ENCODE peak calls at places on chromosomes 13 and 19, in ten cellular contexts. One of them, this sample, is unnamed. For H3K4me1, the result is how much of the 10 kb centered on the place peaks cover.

GRCh38 chr19:17107546-17108452 is 32.2 kb downstream of the MYO9B start:
- DNase-seq in stomach: peak
- DNase-seq in fibroblast of lung: peak
- DNase-seq in psoas muscle: peak
- DNase-seq in breast epithelium: peak
- DNase-seq in pancreas: peak
- DNase-seq in K562: no peak
- DNase-seq in foreskin keratinocyte: peak
- DNase-seq in IMR-90: peak
- DNase-seq in body of pancreas: peak
- DNase-seq in this sample: peak

GRCh38 chr13:23288564-23288963 is 107.8 kb downstream of the SGCG start:
- DNase-seq in stomach: no peak
- DNase-seq in fibroblast of lung: no peak
- DNase-seq in psoas muscle: no peak
- DNase-seq in breast epithelium: no peak
- DNase-seq in pancreas: no peak
- DNase-seq in K562: no peak
- DNase-seq in foreskin keratinocyte: no peak
- DNase-seq in IMR-90: no peak
- DNase-seq in body of pancreas: no peak
- DNase-seq in this sample: no peak

GRCh38 chr13:27493981-27494380 is 43.6 kb upstream of the MTIF3 start:
- DNase-seq in stomach: no peak
- DNase-seq in fibroblast of lung: no peak
- DNase-seq in psoas muscle: no peak
- DNase-seq in breast epithelium: no peak
- DNase-seq in pancreas: no peak
- DNase-seq in K562: no peak
- DNase-seq in foreskin keratinocyte: no peak
- DNase-seq in IMR-90: no peak
- DNase-seq in body of pancreas: no peak
- DNase-seq in this sample: no peak

GRCh38 chr13:106573855-106574254 is 5.9 kb upstream of the ARGLU1 start:
- DNase-seq in stomach: peak
- DNase-seq in fibroblast of lung: peak
- DNase-seq in psoas muscle: peak
- DNase-seq in breast epithelium: no peak
- DNase-seq in pancreas: no peak
- DNase-seq in K562: no peak
- DNase-seq in foreskin keratinocyte: peak
- DNase-seq in IMR-90: peak
- DNase-seq in body of pancreas: no peak
- DNase-seq in this sample: no peak

GRCh38 chr19:51448011-51448744 is 10.1 kb downstream of the SIGLEC8 start:
- DNase-seq in stomach: no peak
- DNase-seq in fibroblast of lung: no peak
- DNase-seq in psoas muscle: no peak
- DNase-seq in breast epithelium: no peak
- DNase-seq in pancreas: no peak
- DNase-seq in K562: no peak
- DNase-seq in foreskin keratinocyte: no peak
- DNase-seq in IMR-90: no peak
- DNase-seq in body of pancreas: no peak
- DNase-seq in this sample: no peak

GRCh38 chr13:107117327-107118012 is 549.5 kb upstream of the ARGLU1 start:
- DNase-seq in stomach: no peak
- DNase-seq in fibroblast of lung: no peak
- DNase-seq in psoas muscle: no peak
- DNase-seq in breast epithelium: no peak
- DNase-seq in pancreas: no peak
- DNase-seq in K562: no peak
- DNase-seq in foreskin keratinocyte: no peak
- DNase-seq in IMR-90: peak
- DNase-seq in body of pancreas: no peak
- DNase-seq in this sample: no peak

GRCh38 chr19:47339196-47339880 is 7.4 kb downstream of the C5AR2 start:
- DNase-seq in stomach: no peak
- DNase-seq in fibroblast of lung: no peak
- DNase-seq in psoas muscle: no peak
- DNase-seq in breast epithelium: no peak
- DNase-seq in pancreas: no peak
- DNase-seq in K562: no peak
- DNase-seq in foreskin keratinocyte: no peak
- DNase-seq in IMR-90: no peak
- DNase-seq in body of pancreas: no peak
- DNase-seq in this sample: no peak

GRCh38 chr19:23440207-23440606 is 44.9 kb upstream of the ZNF91 start:
- DNase-seq in stomach: no peak
- DNase-seq in fibroblast of lung: no peak
- DNase-seq in psoas muscle: no peak
- DNase-seq in breast epithelium: no peak
- DNase-seq in pancreas: no peak
- DNase-seq in K562: peak
- DNase-seq in foreskin keratinocyte: no peak
- DNase-seq in IMR-90: no peak
- DNase-seq in body of pancreas: no peak
- DNase-seq in this sample: no peak

GRCh38 chr19:17406039-17406886 is 833 bp upstream of the BST2 start:
- DNase-seq in stomach: no peak
- DNase-seq in fibroblast of lung: no peak
- DNase-seq in psoas muscle: no peak
- DNase-seq in breast epithelium: no peak
- DNase-seq in pancreas: no peak
- DNase-seq in K562: peak
- DNase-seq in foreskin keratinocyte: no peak
- DNase-seq in IMR-90: no peak
- DNase-seq in body of pancreas: no peak
- DNase-seq in this sample: no peak

GRCh38 chr13:51747438-51748434 is 56.2 kb downstream of the DHRS12 start:
- DNase-seq in stomach: no peak
- DNase-seq in fibroblast of lung: no peak
- DNase-seq in psoas muscle: no peak
- DNase-seq in breast epithelium: no peak
- DNase-seq in pancreas: no peak
- DNase-seq in K562: peak
- DNase-seq in foreskin keratinocyte: no peak
- DNase-seq in IMR-90: no peak
- DNase-seq in body of pancreas: no peak
- DNase-seq in this sample: no peak

DNA sequence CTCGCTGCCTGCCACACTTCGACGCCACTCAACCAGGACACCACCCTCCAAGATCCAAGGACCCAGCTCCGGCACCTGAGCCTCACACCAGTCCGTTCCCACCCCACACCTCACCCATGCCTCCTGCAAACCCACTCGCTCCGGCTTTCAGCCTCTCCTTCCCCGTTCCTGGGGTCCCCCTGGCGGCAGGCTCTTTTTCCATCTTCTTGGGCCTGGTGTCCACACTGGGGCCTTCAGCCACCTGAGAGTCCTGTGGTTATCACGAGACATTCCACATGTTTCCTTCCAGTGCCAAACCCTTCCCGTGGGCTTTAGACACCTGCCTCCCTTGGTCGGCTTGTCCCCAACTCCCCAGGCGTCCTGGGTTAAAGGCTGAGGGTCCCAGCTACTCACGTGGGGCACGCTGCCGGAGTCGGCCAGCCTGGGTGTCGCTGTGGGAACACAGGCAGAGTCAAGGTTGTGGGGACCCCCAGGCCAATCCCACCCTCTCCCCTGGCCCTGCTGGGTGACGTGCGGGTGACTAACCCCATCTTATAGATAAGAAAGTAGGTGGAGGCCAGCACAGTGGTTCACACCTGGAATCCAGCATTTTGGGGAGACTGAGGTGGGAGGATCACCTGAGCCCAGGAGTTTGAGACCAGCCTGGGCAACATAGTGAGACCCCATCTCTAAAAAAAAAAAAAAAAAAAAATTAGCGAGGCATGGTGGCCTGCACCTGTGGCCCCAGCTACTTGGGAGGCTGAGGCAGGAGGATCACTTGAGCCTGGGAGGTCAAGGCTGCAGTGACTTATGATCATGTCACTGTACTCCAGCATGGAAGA is 2.0 kb downstream of the JSRP1 start:
- DNase-seq in stomach: no peak
- DNase-seq in fibroblast of lung: no peak
- DNase-seq in psoas muscle: no peak
- DNase-seq in breast epithelium: no peak
- DNase-seq in pancreas: no peak
- DNase-seq in K562: no peak
- DNase-seq in foreskin keratinocyte: no peak
- DNase-seq in IMR-90: peak
- DNase-seq in body of pancreas: no peak
- DNase-seq in this sample: no peak
- H3K4me1 ChIP-seq in stomach: under half
- H3K4me1 ChIP-seq in fibroblast of lung: under half
- H3K4me1 ChIP-seq in psoas muscle: under half
- H3K4me1 ChIP-seq in breast epithelium: under half
- H3K4me1 ChIP-seq in pancreas: under half
- H3K4me1 ChIP-seq in K562: under half
- H3K4me1 ChIP-seq in foreskin keratinocyte: under half
- H3K4me1 ChIP-seq in IMR-90: under half
- H3K4me1 ChIP-seq in body of pancreas: under half
- H3K4me1 ChIP-seq in this sample: under half

GRCh38 chr19:43429395-43429794 is 14.7 kb downstream of the TEX101 start:
- DNase-seq in stomach: no peak
- DNase-seq in fibroblast of lung: no peak
- DNase-seq in psoas muscle: no peak
- DNase-seq in breast epithelium: no peak
- DNase-seq in pancreas: no peak
- DNase-seq in K562: no peak
- DNase-seq in foreskin keratinocyte: no peak
- DNase-seq in IMR-90: no peak
- DNase-seq in body of pancreas: no peak
- DNase-seq in this sample: no peak

GRCh38 chr19:43422689-43423066 is 8.0 kb downstream of the TEX101 start:
- DNase-seq in stomach: no peak
- DNase-seq in fibroblast of lung: no peak
- DNase-seq in psoas muscle: no peak
- DNase-seq in breast epithelium: no peak
- DNase-seq in pancreas: no peak
- DNase-seq in K562: no peak
- DNase-seq in foreskin keratinocyte: no peak
- DNase-seq in IMR-90: no peak
- DNase-seq in body of pancreas: no peak
- DNase-seq in this sample: no peak

GRCh38 chr19:43422000-43422688 is 7.5 kb downstream of the TEX101 start:
- DNase-seq in stomach: no peak
- DNase-seq in fibroblast of lung: no peak
- DNase-seq in psoas muscle: no peak
- DNase-seq in breast epithelium: no peak
- DNase-seq in pancreas: no peak
- DNase-seq in K562: no peak
- DNase-seq in foreskin keratinocyte: no peak
- DNase-seq in IMR-90: no peak
- DNase-seq in body of pancreas: no peak
- DNase-seq in this sample: no peak

GRCh38 chr19:43423779-43424178 is 9.1 kb downstream of the TEX101 start:
- DNase-seq in stomach: no peak
- DNase-seq in fibroblast of lung: no peak
- DNase-seq in psoas muscle: no peak
- DNase-seq in breast epithelium: no peak
- DNase-seq in pancreas: no peak
- DNase-seq in K562: no peak
- DNase-seq in foreskin keratinocyte: no peak
- DNase-seq in IMR-90: no peak
- DNase-seq in body of pancreas: no peak
- DNase-seq in this sample: no peak

GRCh38 chr19:43425567-43426392 is 11.1 kb downstream of the TEX101 start:
- DNase-seq in stomach: peak
- DNase-seq in fibroblast of lung: peak
- DNase-seq in psoas muscle: no peak
- DNase-seq in breast epithelium: no peak
- DNase-seq in pancreas: peak
- DNase-seq in K562: peak
- DNase-seq in foreskin keratinocyte: peak
- DNase-seq in IMR-90: peak
- DNase-seq in body of pancreas: peak
- DNase-seq in this sample: no peak
- TF ChIP-seq CTCF in stomach: peak
- TF ChIP-seq CTCF in fibroblast of lung: peak
- TF ChIP-seq CTCF in psoas muscle: no peak
- TF ChIP-seq CTCF in breast epithelium: no peak
- TF ChIP-seq CTCF in pancreas: no peak
- TF ChIP-seq CTCF in K562: peak
- TF ChIP-seq CTCF in foreskin keratinocyte: peak
- TF ChIP-seq CTCF in IMR-90: peak
- TF ChIP-seq CTCF in body of pancreas: peak
- TF ChIP-seq CTCF in this sample: no peak

DNA sequence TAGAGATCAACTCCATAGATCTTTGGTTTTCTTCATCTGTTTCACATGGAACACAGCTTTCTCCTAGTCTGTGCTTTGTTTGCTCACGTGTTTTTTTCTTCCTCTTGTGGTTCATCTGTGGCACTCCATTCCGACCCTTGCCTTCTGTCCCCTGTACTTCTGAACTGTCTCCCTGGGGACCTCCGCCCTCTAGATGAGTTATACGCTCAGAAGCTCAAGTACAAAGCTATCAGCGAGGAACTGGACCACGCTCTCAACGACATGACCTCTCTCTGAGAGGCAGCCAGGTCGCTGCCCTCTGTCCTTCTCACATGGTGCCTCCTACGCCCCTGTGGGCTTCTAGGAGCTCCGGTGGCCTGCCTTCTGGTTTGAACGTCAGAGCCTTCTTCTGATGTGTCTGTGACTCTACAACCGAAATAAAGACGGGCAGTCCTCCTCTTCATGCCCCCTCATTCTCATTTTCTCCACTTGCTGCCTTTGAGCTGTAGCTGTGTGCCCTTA is 16.6 kb upstream of the RAB8A start:
- DNase-seq in stomach: no peak
- DNase-seq in fibroblast of lung: no peak
- DNase-seq in psoas muscle: no peak
- DNase-seq in breast epithelium: no peak
- DNase-seq in pancreas: no peak
- DNase-seq in K562: no peak
- DNase-seq in foreskin keratinocyte: no peak
- DNase-seq in IMR-90: no peak
- DNase-seq in body of pancreas: no peak
- DNase-seq in this sample: no peak
- H3K27ac ChIP-seq in stomach: peak
- H3K27ac ChIP-seq in fibroblast of lung: peak
- H3K27ac ChIP-seq in psoas muscle: no peak
- H3K27ac ChIP-seq in breast epithelium: peak
- H3K27ac ChIP-seq in pancreas: no peak
- H3K27ac ChIP-seq in K562: no peak
- H3K27ac ChIP-seq in foreskin keratinocyte: no peak
- H3K27ac ChIP-seq in IMR-90: peak
- H3K27ac ChIP-seq in body of pancreas: no peak
- H3K27ac ChIP-seq in this sample: peak

DNA sequence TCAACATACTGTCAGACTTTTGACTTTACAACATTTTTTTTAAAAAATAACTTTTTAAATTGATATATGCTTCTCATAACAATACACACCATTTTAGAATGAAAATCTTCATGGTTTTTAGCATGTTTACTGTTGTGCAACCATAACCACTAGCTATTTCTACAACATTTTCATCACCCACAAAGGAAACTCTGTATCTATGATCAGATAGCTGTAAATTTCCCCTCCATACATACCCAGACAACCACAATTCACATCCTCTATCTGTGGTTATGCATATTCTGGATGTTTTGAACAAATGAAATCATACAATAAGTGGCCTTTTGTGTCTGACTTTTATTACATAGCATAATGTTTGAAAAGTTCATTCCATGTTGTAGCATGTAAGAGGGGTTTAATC is 1666.0 kb downstream of the EFNB2 start:
- DNase-seq in stomach: no peak
- DNase-seq in fibroblast of lung: no peak
- DNase-seq in psoas muscle: no peak
- DNase-seq in breast epithelium: no peak
- DNase-seq in pancreas: no peak
- DNase-seq in K562: no peak
- DNase-seq in foreskin keratinocyte: peak
- DNase-seq in IMR-90: no peak
- DNase-seq in body of pancreas: no peak
- DNase-seq in this sample: no peak
- H3K4me1 ChIP-seq in stomach: under half
- H3K4me1 ChIP-seq in fibroblast of lung: under half
- H3K4me1 ChIP-seq in psoas muscle: under half
- H3K4me1 ChIP-seq in breast epithelium: under half
- H3K4me1 ChIP-seq in pancreas: under half
- H3K4me1 ChIP-seq in K562: under half
- H3K4me1 ChIP-seq in foreskin keratinocyte: under half
- H3K4me1 ChIP-seq in IMR-90: under half
- H3K4me1 ChIP-seq in body of pancreas: under half
- H3K4me1 ChIP-seq in this sample: under half

This sample was measured in thoracic aorta.